ENCODE peak calls at places on chromosome 12, in four cellular contexts. E, Y, F and L are unnamed samples.

GRCh38 chr12:79260923-79261322 is 396.3 kb downstream of the SYT1 start:
- DNase-seq in F (no peak), Y (no peak), E (no peak), L (no peak)

GRCh38 chr12:24630446-24630845 is 318.5 kb downstream of the BCAT1 start:
- DNase-seq in E (peak; percentile 15), Y (no peak), F (no peak), L (no peak)

GRCh38 chr12:71955946-71956345 is 17.3 kb downstream of the TPH2 start:
- DNase-seq in F (no peak), E (peak; percentile 1), Y (no peak), L (no peak)

GRCh38 chr12:100987552-100988277 is 193.1 kb downstream of the ANO4 start:
- DNase-seq in F (peak; percentile 30), E (peak; percentile 38), Y (no peak), L (no peak)

GRCh38 chr12:121214171-121214777 is 4.3 kb downstream of the P2RX4 start:
- DNase-seq in F (no peak), Y (no peak), E (peak; percentile 78), L (no peak)

GRCh38 chr12:15801770-15802393 is 12.7 kb upstream of the EPS8 start:
- DNase-seq in F (no peak), E (no peak), Y (no peak), L (no peak)

GRCh38 chr12:79725987-79726386 is 35.2 kb upstream of the PAWR start:
- DNase-seq in E (peak; percentile 50), Y (no peak), F (no peak), L (peak; percentile 47)

GRCh38 chr12:108637631-108638030 is 3.9 kb upstream of the SELPLG start:
- DNase-seq in Y (no peak), F (no peak), E (no peak), L (no peak)

GRCh38 chr12:2417761-2418160 is 365.0 kb downstream of the CACNA1C start:
- DNase-seq in F (no peak), Y (no peak), E (no peak), L (no peak)

GRCh38 chr12:902581-902980 is 46.9 kb downstream of the RAD52 start:
- DNase-seq in E (no peak), F (no peak), Y (no peak), L (no peak)

GRCh38 chr12:42372154-42372791 is 46.3 kb downstream of the PPHLN1 start:
- DNase-seq in E (peak; percentile 49), Y (no peak), F (peak; percentile 73), L (peak; percentile 24)

GRCh38 chr12:19190292-19191031 is 60.9 kb downstream of the PLEKHA5 start:
- DNase-seq in E (peak; percentile 79), Y (no peak), F (peak; percentile 38), L (no peak)

GRCh38 chr12:121797937-121798801 is 4.7 kb upstream of the RHOF start:
- DNase-seq in Y (no peak), F (peak; percentile 59), E (peak; percentile 48), L (no peak)

GRCh38 chr12:94818970-94819369 is 168.6 kb upstream of the TMCC3 start:
- DNase-seq in E (no peak), F (no peak), Y (no peak), L (no peak)

GRCh38 chr12:101962486-101962885 is 85.1 kb downstream of the DRAM1 start:
- DNase-seq in F (no peak), Y (no peak), E (peak; percentile 50), L (no peak)

GRCh38 chr12:13152281-13152680 is 44.2 kb upstream of the EMP1 start:
- DNase-seq in Y (no peak), E (no peak), F (no peak), L (no peak)

GRCh38 chr12:116456307-116456641 is 102.9 kb upstream of the MAP1LC3B2 start:
- DNase-seq in Y (no peak), E (no peak), F (no peak), L (no peak)

GRCh38 chr12:94148841-94149780 is 734 bp downstream of the PLXNC1 start:
- DNase-seq in F (peak; percentile 39), Y (peak; percentile 43), E (peak; percentile 65), L (no peak)

GRCh38 chr12:42407306-42407705 is 81.3 kb downstream of the PPHLN1 start:
- DNase-seq in F (no peak), E (no peak), Y (no peak), L (no peak)

GRCh38 chr12:1500095-1500801 is 94.1 kb downstream of the FBXL14 start:
- DNase-seq in E (peak; percentile 64), Y (no peak), F (no peak), L (no peak)

GRCh38 chr12:109927622-109928021 is 27.5 kb downstream of the TCHP start:
- DNase-seq in Y (no peak), E (peak; percentile 59), F (peak; percentile 29), L (no peak)

GRCh38 chr12:22518998-22519397 is 25.3 kb downstream of the C2CD5 start:
- DNase-seq in Y (no peak), E (peak; percentile 10), F (no peak), L (no peak)

GRCh38 chr12:62210422-62210821 is 49.8 kb upstream of the USP15 start:
- DNase-seq in E (peak; percentile 74), F (peak; percentile 61), Y (no peak), L (no peak)

GRCh38 chr12:54390668-54391551 is 6.4 kb upstream of the ZNF385A start:
- DNase-seq in F (no peak), Y (peak; percentile 73), E (no peak), L (no peak)

GRCh38 chr12:85182699-85183098 is 97.3 kb upstream of the ALX1 start:
- DNase-seq in E (no peak), Y (no peak), F (no peak), L (peak; percentile 16)

GRCh38 chr12:122886851-122887816 is 8.8 kb downstream of the VPS37B start:
- DNase-seq in Y (no peak), F (no peak), E (no peak), L (no peak)

GRCh38 chr12:70165450-70165849 is 77.8 kb upstream of the CNOT2 start:
- DNase-seq in Y (no peak), F (no peak), E (no peak), L (no peak)

GRCh38 chr12:54066408-54066807 is 12.8 kb downstream of the HOXC4 start:
- DNase-seq in E (no peak), Y (no peak), F (no peak), L (no peak)

GRCh38 chr12:28618171-28618570 is 427.9 kb downstream of the CCDC91 start:
- DNase-seq in E (peak; percentile 36), F (no peak), Y (no peak), L (no peak)

GRCh38 chr12:115543269-115543668 is 734.2 kb downstream of the MED13L start:
- DNase-seq in Y (no peak), E (no peak), F (no peak), L (no peak)

GRCh38 chr12:91144053-91144452 is 32.8 kb upstream of the LUM start:
- DNase-seq in Y (no peak), E (no peak), F (no peak), L (no peak)

GRCh38 chr12:113127791-113128199 is 7.8 kb downstream of the RASAL1 start:
- DNase-seq in E (no peak), F (no peak), Y (no peak), L (no peak)

GRCh38 chr12:120000556-120000955 is 11.5 kb downstream of the BICDL1 start:
- DNase-seq in E (no peak), Y (no peak), F (no peak), L (no peak)

GRCh38 chr12:120231316-120232011 is 30.6 kb upstream of the RPLP0 start:
- DNase-seq in E (peak; percentile 84), F (no peak), Y (peak; percentile 68), L (no peak)

GRCh38 chr12:128734391-128734790 is 89.4 kb downstream of the SLC15A4 start:
- DNase-seq in Y (no peak), E (no peak), F (no peak), L (no peak)

GRCh38 chr12:13342971-13343370 is 146.4 kb downstream of the EMP1 start:
- DNase-seq in Y (no peak), F (no peak), E (no peak), L (no peak)

GRCh38 chr12:57813971-57814771 is 4.4 kb downstream of the AVIL start:
- DNase-seq in E (peak; percentile 83), F (no peak), Y (no peak), L (no peak)

GRCh38 chr12:49762468-49762847 is 21.1 kb downstream of the TMBIM6 start:
- DNase-seq in Y (no peak), E (no peak), F (no peak), L (no peak)

GRCh38 chr12:48750215-48750614 is 33.7 kb upstream of the CCNT1 start:
- DNase-seq in Y (no peak), F (no peak), E (no peak), L (no peak)